ENCODE peak calls at places on chromosomes 12 and 14, in four cellular contexts. P is AG08396, Z is NCI-H748 treated with DMSO at 0.1 percent for 48 hours, C is H9. L is an unnamed sample.

GRCh38 chr14:89455412-89455811 is 38.4 kb upstream of the FOXN3 start:
- DNase-seq in P (no peak), Z (no peak), C (no peak), L (no peak)

GRCh38 chr12:93563807-93564538 is 8.5 kb upstream of the SOCS2 start:
- DNase-seq in P (peak), Z (no peak), C (no peak), L (no peak)

GRCh38 chr12:108638997-108639822 is 5.5 kb upstream of the SELPLG start:
- DNase-seq in P (no peak), Z (no peak), C (peak), L (no peak)

GRCh38 chr12:45269407-45269741 is 53.5 kb downstream of the ANO6 start:
- DNase-seq in P (no peak), Z (no peak), C (no peak), L (no peak)

GRCh38 chr12:56007892-56008471 is 10.9 kb downstream of the SUOX start:
- DNase-seq in P (peak), Z (no peak), C (no peak), L (no peak)

GRCh38 chr14:99632410-99633035 is 12.4 kb upstream of the HHIPL1 start:
- DNase-seq in P (no peak), Z (no peak), C (no peak), L (no peak)

GRCh38 chr12:96399919-96400630 is at the start of gene CDK17:
- DNase-seq in P (peak), Z (peak), C (peak), L (peak)

GRCh38 chr12:101596172-101596571 is 1.4 kb downstream of the MYBPC1 start:
- DNase-seq in P (no peak), Z (no peak), C (no peak), L (no peak)

GRCh38 chr14:95314609-95315008 is 5.1 kb downstream of the CLMN start:
- DNase-seq in P (peak), Z (no peak), C (no peak), L (no peak)

L was measured in NCI-H774.